ENCODE peak calls at places on chromosomes 1 and 21, in ten cellular contexts. C, Y, B, D, A, Z, Q, S, F and U are unnamed samples.

GRCh38 chr1:13583592-13583963 is at the start of gene PDPN:
- DNase-seq in C (no peak), Y (no peak), B (no peak), D (no peak), A (no peak), Z (no peak), Q (peak), S (no peak), F (no peak), U (no peak)

GRCh38 chr21:32338209-32338921 is 39.7 kb downstream of the MRAP start:
- DNase-seq in C (no peak), Y (no peak), B (no peak), D (no peak), A (no peak), Z (no peak), Q (no peak), S (no peak), F (no peak), U (no peak)

GRCh38 chr1:46285730-46286477 is 17.5 kb downstream of the LRRC41 start:
- DNase-seq in C (no peak), Y (peak), B (no peak), D (no peak), A (no peak), Z (no peak), Q (no peak), S (peak), F (no peak), U (peak)

GRCh38 chr1:6465461-6466005 is 440 bp downstream of the TNFRSF25 start:
- DNase-seq in C (no peak), Y (no peak), B (no peak), D (no peak), A (no peak), Z (no peak), Q (no peak), S (no peak), F (no peak), U (no peak)

GRCh38 chr1:67836769-67837168 is 3.5 kb upstream of the GNG12 start:
- DNase-seq in C (no peak), Y (no peak), B (no peak), D (no peak), A (no peak), Z (no peak), Q (no peak), S (no peak), F (no peak), U (no peak)

GRCh38 chr1:117501275-117501674 is 104.6 kb upstream of the TENT5C start:
- DNase-seq in C (no peak), Y (no peak), B (peak), D (no peak), A (no peak), Z (no peak), Q (no peak), S (no peak), F (peak), U (no peak)

GRCh38 chr1:195597929-195598328 is 1010.3 kb downstream of the KCNT2 start:
- DNase-seq in C (no peak), Y (no peak), B (no peak), D (no peak), A (no peak), Z (no peak), Q (no peak), S (no peak), F (no peak), U (no peak)

GRCh38 chr21:17466166-17466565 is 46.7 kb upstream of the CXADR start:
- DNase-seq in C (no peak), Y (no peak), B (peak), D (no peak), A (no peak), Z (peak), Q (no peak), S (no peak), F (no peak), U (no peak)

GRCh38 chr1:31712041-31712440 is 8.2 kb upstream of the COL16A1 start:
- DNase-seq in C (no peak), Y (no peak), B (peak), D (no peak), A (no peak), Z (no peak), Q (no peak), S (no peak), F (no peak), U (no peak)

GRCh38 chr1:184289825-184290550 is 96.8 kb upstream of the C1orf21 start:
- DNase-seq in C (no peak), Y (peak), B (peak), D (no peak), A (no peak), Z (no peak), Q (peak), S (no peak), F (no peak), U (no peak)